ENCODE peak calls at places on chromosomes 12 and 14, in eight cellular contexts. One of them, this sample, is unnamed.

GRCh38 chr12:103806807-103807206 is 34.2 kb downstream of the NT5DC3 start:
- DNase-seq in skeletal muscle cell: no peak
- DNase-seq in BJ: no peak
- DNase-seq in midbrain: no peak
- DNase-seq in naive B cell: no peak
- DNase-seq in AML-193: peak
- DNase-seq in AG10803: no peak
- DNase-seq in activated T-cell treated with anti-CD3 and anti-CD28 coated beads, Interleukin-2, amount 50 U/mL, for 72 hours: no peak
- DNase-seq in this sample: no peak

GRCh38 chr12:18139989-18140596 is 50.1 kb upstream of the RERGL start:
- DNase-seq in AG10803: peak
- DNase-seq in naive B cell: no peak
- DNase-seq in activated T-cell treated with anti-CD3 and anti-CD28 coated beads, Interleukin-2, amount 50 U/mL, for 72 hours: no peak
- DNase-seq in midbrain: peak
- DNase-seq in AML-193: peak
- DNase-seq in skeletal muscle cell: no peak
- DNase-seq in BJ: no peak
- DNase-seq in this sample: no peak

GRCh38 chr12:50764861-50765324 is 992 bp downstream of the ATF1 start:
- DNase-seq in activated T-cell treated with anti-CD3 and anti-CD28 coated beads, Interleukin-2, amount 50 U/mL, for 72 hours: no peak
- DNase-seq in naive B cell: peak
- DNase-seq in AML-193: no peak
- DNase-seq in skeletal muscle cell: no peak
- DNase-seq in midbrain: peak
- DNase-seq in BJ: no peak
- DNase-seq in AG10803: peak
- DNase-seq in this sample: peak

GRCh38 chr14:97707603-97708002 is 910.4 kb downstream of the VRK1 start:
- DNase-seq in naive B cell: no peak
- DNase-seq in activated T-cell treated with anti-CD3 and anti-CD28 coated beads, Interleukin-2, amount 50 U/mL, for 72 hours: peak
- DNase-seq in AML-193: no peak
- DNase-seq in BJ: no peak
- DNase-seq in AG10803: no peak
- DNase-seq in midbrain: no peak
- DNase-seq in skeletal muscle cell: no peak
- DNase-seq in this sample: peak

GRCh38 chr14:71776463-71777359 is 155.5 kb upstream of the RGS6 start:
- DNase-seq in BJ: no peak
- DNase-seq in AG10803: peak
- DNase-seq in midbrain: no peak
- DNase-seq in skeletal muscle cell: no peak
- DNase-seq in activated T-cell treated with anti-CD3 and anti-CD28 coated beads, Interleukin-2, amount 50 U/mL, for 72 hours: peak
- DNase-seq in naive B cell: no peak
- DNase-seq in AML-193: no peak
- DNase-seq in this sample: peak

GRCh38 chr12:92340441-92341332 is 195.0 kb upstream of the BTG1 start:
- DNase-seq in midbrain: no peak
- DNase-seq in BJ: no peak
- DNase-seq in AML-193: no peak
- DNase-seq in skeletal muscle cell: no peak
- DNase-seq in activated T-cell treated with anti-CD3 and anti-CD28 coated beads, Interleukin-2, amount 50 U/mL, for 72 hours: no peak
- DNase-seq in AG10803: no peak
- DNase-seq in naive B cell: peak
- DNase-seq in this sample: no peak

GRCh38 chr12:116803018-116803736 is 65.1 kb downstream of the RNFT2 start:
- DNase-seq in BJ: no peak
- DNase-seq in naive B cell: peak
- DNase-seq in AML-193: no peak
- DNase-seq in midbrain: no peak
- DNase-seq in AG10803: no peak
- DNase-seq in activated T-cell treated with anti-CD3 and anti-CD28 coated beads, Interleukin-2, amount 50 U/mL, for 72 hours: no peak
- DNase-seq in skeletal muscle cell: no peak
- DNase-seq in this sample: no peak

GRCh38 chr12:14714437-14714836 is 18.0 kb upstream of the GUCY2C start:
- DNase-seq in AML-193: no peak
- DNase-seq in BJ: no peak
- DNase-seq in AG10803: no peak
- DNase-seq in naive B cell: no peak
- DNase-seq in activated T-cell treated with anti-CD3 and anti-CD28 coated beads, Interleukin-2, amount 50 U/mL, for 72 hours: no peak
- DNase-seq in skeletal muscle cell: no peak
- DNase-seq in midbrain: no peak
- DNase-seq in this sample: no peak

GRCh38 chr12:46553266-46553665 is 180.7 kb upstream of the SLC38A2 start:
- DNase-seq in naive B cell: no peak
- DNase-seq in activated T-cell treated with anti-CD3 and anti-CD28 coated beads, Interleukin-2, amount 50 U/mL, for 72 hours: no peak
- DNase-seq in AG10803: peak
- DNase-seq in BJ: no peak
- DNase-seq in skeletal muscle cell: peak
- DNase-seq in midbrain: no peak
- DNase-seq in AML-193: no peak
- DNase-seq in this sample: peak

GRCh38 chr12:91718326-91718725 is 427.3 kb downstream of the BTG1 start:
- DNase-seq in AML-193: no peak
- DNase-seq in midbrain: no peak
- DNase-seq in AG10803: no peak
- DNase-seq in activated T-cell treated with anti-CD3 and anti-CD28 coated beads, Interleukin-2, amount 50 U/mL, for 72 hours: no peak
- DNase-seq in BJ: no peak
- DNase-seq in naive B cell: no peak
- DNase-seq in skeletal muscle cell: peak
- DNase-seq in this sample: no peak

GRCh38 chr14:92549853-92550244 is 36.3 kb downstream of the RIN3 start:
- DNase-seq in skeletal muscle cell: no peak
- DNase-seq in midbrain: no peak
- DNase-seq in BJ: no peak
- DNase-seq in AML-193: no peak
- DNase-seq in naive B cell: no peak
- DNase-seq in activated T-cell treated with anti-CD3 and anti-CD28 coated beads, Interleukin-2, amount 50 U/mL, for 72 hours: no peak
- DNase-seq in AG10803: peak
- DNase-seq in this sample: no peak

GRCh38 chr14:74846968-74847549 is 28.9 kb downstream of the PROX2 start:
- DNase-seq in naive B cell: no peak
- DNase-seq in activated T-cell treated with anti-CD3 and anti-CD28 coated beads, Interleukin-2, amount 50 U/mL, for 72 hours: no peak
- DNase-seq in AML-193: no peak
- DNase-seq in midbrain: no peak
- DNase-seq in skeletal muscle cell: peak
- DNase-seq in AG10803: peak
- DNase-seq in BJ: no peak
- DNase-seq in this sample: no peak

GRCh38 chr12:118463677-118464076 is 87.3 kb downstream of the SUDS3 start:
- DNase-seq in naive B cell: no peak
- DNase-seq in midbrain: no peak
- DNase-seq in BJ: no peak
- DNase-seq in activated T-cell treated with anti-CD3 and anti-CD28 coated beads, Interleukin-2, amount 50 U/mL, for 72 hours: no peak
- DNase-seq in AG10803: no peak
- DNase-seq in AML-193: no peak
- DNase-seq in skeletal muscle cell: no peak
- DNase-seq in this sample: no peak

GRCh38 chr12:56079729-56080555 is at the start of gene ERBB3:
- DNase-seq in AG10803: peak
- DNase-seq in midbrain: peak
- DNase-seq in naive B cell: peak
- DNase-seq in skeletal muscle cell: peak
- DNase-seq in BJ: peak
- DNase-seq in AML-193: peak
- DNase-seq in activated T-cell treated with anti-CD3 and anti-CD28 coated beads, Interleukin-2, amount 50 U/mL, for 72 hours: peak
- DNase-seq in this sample: peak

GRCh38 chr12:6380141-6381121 is 3.5 kb upstream of the LTBR start:
- DNase-seq in naive B cell: no peak
- DNase-seq in skeletal muscle cell: no peak
- DNase-seq in AG10803: peak
- DNase-seq in BJ: no peak
- DNase-seq in activated T-cell treated with anti-CD3 and anti-CD28 coated beads, Interleukin-2, amount 50 U/mL, for 72 hours: no peak
- DNase-seq in midbrain: no peak
- DNase-seq in AML-193: no peak
- DNase-seq in this sample: no peak

GRCh38 chr12:130710733-130711080 is 5.4 kb downstream of the RIMBP2 start:
- DNase-seq in naive B cell: no peak
- DNase-seq in AG10803: no peak
- DNase-seq in AML-193: no peak
- DNase-seq in midbrain: no peak
- DNase-seq in activated T-cell treated with anti-CD3 and anti-CD28 coated beads, Interleukin-2, amount 50 U/mL, for 72 hours: no peak
- DNase-seq in skeletal muscle cell: no peak
- DNase-seq in BJ: no peak
- DNase-seq in this sample: no peak

GRCh38 chr12:3777206-3777809 is 24.4 kb upstream of the CRACR2A start:
- DNase-seq in midbrain: peak
- DNase-seq in skeletal muscle cell: no peak
- DNase-seq in AG10803: peak
- DNase-seq in AML-193: peak
- DNase-seq in activated T-cell treated with anti-CD3 and anti-CD28 coated beads, Interleukin-2, amount 50 U/mL, for 72 hours: no peak
- DNase-seq in naive B cell: peak
- DNase-seq in BJ: no peak
- DNase-seq in this sample: peak

GRCh38 chr12:4006743-4007142 is 133.5 kb upstream of the PARP11 start:
- DNase-seq in midbrain: no peak
- DNase-seq in naive B cell: no peak
- DNase-seq in AML-193: no peak
- DNase-seq in skeletal muscle cell: no peak
- DNase-seq in BJ: no peak
- DNase-seq in AG10803: no peak
- DNase-seq in activated T-cell treated with anti-CD3 and anti-CD28 coated beads, Interleukin-2, amount 50 U/mL, for 72 hours: no peak
- DNase-seq in this sample: no peak

GRCh38 chr12:100926669-100927248 is 132.2 kb downstream of the ANO4 start:
- DNase-seq in activated T-cell treated with anti-CD3 and anti-CD28 coated beads, Interleukin-2, amount 50 U/mL, for 72 hours: no peak
- DNase-seq in AML-193: no peak
- DNase-seq in skeletal muscle cell: no peak
- DNase-seq in AG10803: peak
- DNase-seq in naive B cell: no peak
- DNase-seq in midbrain: no peak
- DNase-seq in BJ: no peak
- DNase-seq in this sample: no peak

GRCh38 chr12:123772074-123772473 is 10.0 kb downstream of the DNAH10 start:
- DNase-seq in AML-193: no peak
- DNase-seq in BJ: no peak
- DNase-seq in skeletal muscle cell: no peak
- DNase-seq in midbrain: no peak
- DNase-seq in activated T-cell treated with anti-CD3 and anti-CD28 coated beads, Interleukin-2, amount 50 U/mL, for 72 hours: no peak
- DNase-seq in naive B cell: no peak
- DNase-seq in AG10803: no peak
- DNase-seq in this sample: no peak

GRCh38 chr12:65209655-65210043 is 40.3 kb downstream of the LEMD3 start:
- DNase-seq in activated T-cell treated with anti-CD3 and anti-CD28 coated beads, Interleukin-2, amount 50 U/mL, for 72 hours: no peak
- DNase-seq in BJ: no peak
- DNase-seq in midbrain: no peak
- DNase-seq in naive B cell: peak
- DNase-seq in AG10803: no peak
- DNase-seq in skeletal muscle cell: no peak
- DNase-seq in AML-193: peak
- DNase-seq in this sample: no peak

GRCh38 chr14:84591827-84592540 is 938.0 kb upstream of the FLRT2 start:
- DNase-seq in midbrain: no peak
- DNase-seq in BJ: no peak
- DNase-seq in AML-193: no peak
- DNase-seq in AG10803: no peak
- DNase-seq in activated T-cell treated with anti-CD3 and anti-CD28 coated beads, Interleukin-2, amount 50 U/mL, for 72 hours: no peak
- DNase-seq in skeletal muscle cell: no peak
- DNase-seq in naive B cell: no peak
- DNase-seq in this sample: no peak

GRCh38 chr14:101134851-101135486 is 231.4 kb upstream of the RTL1 start:
- DNase-seq in midbrain: no peak
- DNase-seq in AML-193: no peak
- DNase-seq in activated T-cell treated with anti-CD3 and anti-CD28 coated beads, Interleukin-2, amount 50 U/mL, for 72 hours: no peak
- DNase-seq in skeletal muscle cell: no peak
- DNase-seq in BJ: no peak
- DNase-seq in naive B cell: no peak
- DNase-seq in AG10803: no peak
- DNase-seq in this sample: no peak

GRCh38 chr14:22220427-22220826 is 368.6 kb downstream of the DAD1 start:
- DNase-seq in activated T-cell treated with anti-CD3 and anti-CD28 coated beads, Interleukin-2, amount 50 U/mL, for 72 hours: no peak
- DNase-seq in midbrain: no peak
- DNase-seq in AG10803: peak
- DNase-seq in BJ: no peak
- DNase-seq in naive B cell: no peak
- DNase-seq in AML-193: no peak
- DNase-seq in skeletal muscle cell: no peak
- DNase-seq in this sample: no peak

GRCh38 chr12:116434155-116435065 is 124.8 kb upstream of the MAP1LC3B2 start:
- DNase-seq in AML-193: peak
- DNase-seq in activated T-cell treated with anti-CD3 and anti-CD28 coated beads, Interleukin-2, amount 50 U/mL, for 72 hours: no peak
- DNase-seq in skeletal muscle cell: peak
- DNase-seq in midbrain: peak
- DNase-seq in AG10803: peak
- DNase-seq in naive B cell: no peak
- DNase-seq in BJ: peak
- DNase-seq in this sample: no peak

GRCh38 chr14:60204104-60204842 is 39.1 kb upstream of the DHRS7 start:
- DNase-seq in AML-193: no peak
- DNase-seq in BJ: no peak
- DNase-seq in midbrain: no peak
- DNase-seq in skeletal muscle cell: no peak
- DNase-seq in activated T-cell treated with anti-CD3 and anti-CD28 coated beads, Interleukin-2, amount 50 U/mL, for 72 hours: no peak
- DNase-seq in AG10803: no peak
- DNase-seq in naive B cell: no peak
- DNase-seq in this sample: no peak